ENCODE peak calls at places on chromosome 17, in eight cellular contexts. One of them, this sample, is unnamed.

GRCh38 chr17:28276011-28276410 is 43.0 kb upstream of the TMEM97 start:
- DNase-seq in right lobe of liver: no peak
- DNase-seq in endodermal cell: peak; percentile 54
- DNase-seq in PC-3: no peak
- DNase-seq in tibial artery: no peak
- DNase-seq in adrenal gland: no peak
- DNase-seq in fibroblast of lung: no peak
- DNase-seq in body of pancreas: peak; percentile 57
- DNase-seq in this sample: no peak

GRCh38 chr17:4600563-4600962 is 16.2 kb downstream of the SMTNL2 start:
- DNase-seq in adrenal gland: no peak
- DNase-seq in right lobe of liver: no peak
- DNase-seq in endodermal cell: peak; percentile 76
- DNase-seq in tibial artery: no peak
- DNase-seq in PC-3: no peak
- DNase-seq in fibroblast of lung: no peak
- DNase-seq in body of pancreas: no peak
- DNase-seq in this sample: no peak

GRCh38 chr17:50443492-50444051 is 17.6 kb downstream of the ACSF2 start:
- DNase-seq in PC-3: no peak
- DNase-seq in tibial artery: no peak
- DNase-seq in adrenal gland: peak; percentile 68
- DNase-seq in body of pancreas: no peak
- DNase-seq in right lobe of liver: no peak
- DNase-seq in endodermal cell: no peak
- DNase-seq in fibroblast of lung: peak; percentile 35
- DNase-seq in this sample: no peak

GRCh38 chr17:36131436-36131835 is 27.8 kb downstream of the CCL4 start:
- DNase-seq in PC-3: no peak
- DNase-seq in adrenal gland: no peak
- DNase-seq in fibroblast of lung: no peak
- DNase-seq in tibial artery: no peak
- DNase-seq in right lobe of liver: no peak
- DNase-seq in body of pancreas: no peak
- DNase-seq in endodermal cell: no peak
- DNase-seq in this sample: no peak

GRCh38 chr17:81662002-81662401 is 4.4 kb downstream of the OXLD1 start:
- DNase-seq in body of pancreas: no peak
- DNase-seq in tibial artery: no peak
- DNase-seq in fibroblast of lung: no peak
- DNase-seq in adrenal gland: no peak
- DNase-seq in PC-3: no peak
- DNase-seq in endodermal cell: no peak
- DNase-seq in right lobe of liver: no peak
- DNase-seq in this sample: no peak

GRCh38 chr17:70405492-70406220 is 236.3 kb downstream of the KCNJ2 start:
- DNase-seq in body of pancreas: no peak
- DNase-seq in fibroblast of lung: peak; percentile 98
- DNase-seq in endodermal cell: no peak
- DNase-seq in right lobe of liver: no peak
- DNase-seq in PC-3: peak; percentile 99
- DNase-seq in tibial artery: no peak
- DNase-seq in adrenal gland: no peak
- DNase-seq in this sample: peak; percentile 25

GRCh38 chr17:63816669-63817068 is 10.6 kb upstream of the PSMC5 start:
- DNase-seq in tibial artery: no peak
- DNase-seq in body of pancreas: no peak
- DNase-seq in PC-3: no peak
- DNase-seq in fibroblast of lung: peak; percentile 66
- DNase-seq in right lobe of liver: no peak
- DNase-seq in adrenal gland: no peak
- DNase-seq in endodermal cell: no peak
- DNase-seq in this sample: no peak

GRCh38 chr17:4375039-4375748 is 8.7 kb upstream of the UBE2G1 start:
- DNase-seq in right lobe of liver: no peak
- DNase-seq in fibroblast of lung: no peak
- DNase-seq in endodermal cell: no peak
- DNase-seq in tibial artery: no peak
- DNase-seq in body of pancreas: no peak
- DNase-seq in adrenal gland: no peak
- DNase-seq in PC-3: no peak
- DNase-seq in this sample: peak; percentile 79

GRCh38 chr17:48483471-48484131 is 47.2 kb downstream of the HOXB1 start:
- DNase-seq in right lobe of liver: no peak
- DNase-seq in fibroblast of lung: peak; percentile 96
- DNase-seq in tibial artery: no peak
- DNase-seq in endodermal cell: peak; percentile 72
- DNase-seq in PC-3: peak; percentile 99
- DNase-seq in adrenal gland: no peak
- DNase-seq in body of pancreas: peak; percentile 7
- DNase-seq in this sample: peak; percentile 43

GRCh38 chr17:59221159-59221847 is 992 bp downstream of the GDPD1 start:
- DNase-seq in endodermal cell: no peak
- DNase-seq in right lobe of liver: no peak
- DNase-seq in body of pancreas: no peak
- DNase-seq in tibial artery: no peak
- DNase-seq in fibroblast of lung: no peak
- DNase-seq in PC-3: no peak
- DNase-seq in adrenal gland: no peak
- DNase-seq in this sample: no peak
- TF ChIP-seq CTCF in endodermal cell: no peak
- TF ChIP-seq CTCF in right lobe of liver: no peak
- TF ChIP-seq CTCF in body of pancreas: no peak
- TF ChIP-seq CTCF in tibial artery: no peak
- TF ChIP-seq CTCF in fibroblast of lung: no peak
- TF ChIP-seq CTCF in PC-3: no peak
- TF ChIP-seq CTCF in adrenal gland: no peak
- TF ChIP-seq CTCF in this sample: no peak

GRCh38 chr17:8887834-8888703 is 20.6 kb upstream of the PIK3R6 start:
- DNase-seq in fibroblast of lung: peak; percentile 38
- DNase-seq in body of pancreas: no peak
- DNase-seq in endodermal cell: peak; percentile 99
- DNase-seq in adrenal gland: peak; percentile 86
- DNase-seq in right lobe of liver: peak; percentile 52
- DNase-seq in PC-3: peak; percentile 58
- DNase-seq in tibial artery: peak; percentile 40
- DNase-seq in this sample: no peak
- TF ChIP-seq CTCF in fibroblast of lung: peak; percentile 46
- TF ChIP-seq CTCF in body of pancreas: no peak
- TF ChIP-seq CTCF in endodermal cell: peak; percentile 78
- TF ChIP-seq CTCF in adrenal gland: peak; percentile 48
- TF ChIP-seq CTCF in right lobe of liver: peak; percentile 31
- TF ChIP-seq CTCF in PC-3: peak; percentile 60
- TF ChIP-seq CTCF in tibial artery: no peak
- TF ChIP-seq CTCF in this sample: no peak

GRCh38 chr17:38320482-38320881 is 23.3 kb downstream of the GPR179 start:
- DNase-seq in body of pancreas: no peak
- DNase-seq in tibial artery: no peak
- DNase-seq in endodermal cell: no peak
- DNase-seq in fibroblast of lung: no peak
- DNase-seq in PC-3: peak; percentile 32
- DNase-seq in right lobe of liver: no peak
- DNase-seq in adrenal gland: peak; percentile 43
- DNase-seq in this sample: no peak

GRCh38 chr17:38324732-38325131 is 19.0 kb downstream of the GPR179 start:
- DNase-seq in tibial artery: no peak
- DNase-seq in adrenal gland: no peak
- DNase-seq in right lobe of liver: no peak
- DNase-seq in PC-3: no peak
- DNase-seq in body of pancreas: no peak
- DNase-seq in endodermal cell: peak; percentile 36
- DNase-seq in fibroblast of lung: no peak
- DNase-seq in this sample: no peak

GRCh38 chr17:38324141-38324540 is 19.6 kb downstream of the GPR179 start:
- DNase-seq in tibial artery: no peak
- DNase-seq in body of pancreas: no peak
- DNase-seq in endodermal cell: peak; percentile 47
- DNase-seq in fibroblast of lung: peak; percentile 27
- DNase-seq in PC-3: no peak
- DNase-seq in adrenal gland: no peak
- DNase-seq in right lobe of liver: no peak
- DNase-seq in this sample: no peak

GRCh38 chr17:38322897-38323296 is 20.9 kb downstream of the GPR179 start:
- DNase-seq in PC-3: no peak
- DNase-seq in body of pancreas: no peak
- DNase-seq in endodermal cell: peak; percentile 7
- DNase-seq in right lobe of liver: no peak
- DNase-seq in tibial artery: no peak
- DNase-seq in fibroblast of lung: peak; percentile 49
- DNase-seq in adrenal gland: no peak
- DNase-seq in this sample: no peak

GRCh38 chr17:38322156-38322779 is 21.5 kb downstream of the GPR179 start:
- DNase-seq in tibial artery: peak; percentile 62
- DNase-seq in adrenal gland: peak; percentile 76
- DNase-seq in PC-3: peak; percentile 61
- DNase-seq in endodermal cell: peak; percentile 93
- DNase-seq in fibroblast of lung: peak; percentile 58
- DNase-seq in right lobe of liver: peak; percentile 48
- DNase-seq in body of pancreas: peak; percentile 72
- DNase-seq in this sample: no peak
- TF ChIP-seq CTCF in tibial artery: peak; percentile 23
- TF ChIP-seq CTCF in adrenal gland: no peak
- TF ChIP-seq CTCF in PC-3: peak; percentile 41
- TF ChIP-seq CTCF in endodermal cell: peak; percentile 85
- TF ChIP-seq CTCF in fibroblast of lung: peak; percentile 48
- TF ChIP-seq CTCF in right lobe of liver: peak; percentile 84
- TF ChIP-seq CTCF in body of pancreas: peak; percentile 29
- TF ChIP-seq CTCF in this sample: peak; percentile 84

GRCh38 chr17:41394254-41395016 is 3.0 kb downstream of the KRT31 start:
- DNase-seq in endodermal cell: peak; percentile 27
- DNase-seq in tibial artery: no peak
- DNase-seq in adrenal gland: no peak
- DNase-seq in PC-3: peak; percentile 34
- DNase-seq in body of pancreas: no peak
- DNase-seq in fibroblast of lung: no peak
- DNase-seq in right lobe of liver: no peak
- DNase-seq in this sample: no peak
- TF ChIP-seq CTCF in endodermal cell: no peak
- TF ChIP-seq CTCF in tibial artery: no peak
- TF ChIP-seq CTCF in adrenal gland: no peak
- TF ChIP-seq CTCF in PC-3: no peak
- TF ChIP-seq CTCF in body of pancreas: no peak
- TF ChIP-seq CTCF in fibroblast of lung: no peak
- TF ChIP-seq CTCF in right lobe of liver: no peak
- TF ChIP-seq CTCF in this sample: no peak